ENCODE peak calls at places on chromosomes 16 and 17, in six cellular contexts. E, B, K, U, I and M are unnamed samples.

GRCh38 chr16:52621651-52622050 is 74.7 kb upstream of the TOX3 start:
- DNase-seq in B (no peak), E (no peak), K (no peak), U (no peak), I (no peak), M (no peak)

GRCh38 chr16:82192665-82193064 is 22.6 kb upstream of the MPHOSPH6 start:
- DNase-seq in K (no peak), E (no peak), U (no peak), B (no peak), I (no peak), M (no peak)

GRCh38 chr16:4370570-4371480 is 823 bp upstream of the VASN start:
- DNase-seq in K (peak; percentile 53), E (no peak), U (no peak), I (no peak), B (no peak), M (no peak)

GRCh38 chr16:621526-622105 is 9.2 kb upstream of the WFIKKN1 start:
- DNase-seq in E (no peak), U (peak; percentile 39), B (no peak), K (no peak), I (no peak), M (no peak)

GRCh38 chr17:82734987-82735866 is at the start of gene FN3K:
- DNase-seq in I (peak; percentile 98), B (no peak), K (peak; percentile 53), E (peak; percentile 32), U (peak; percentile 80), M (peak; percentile 32)

GRCh38 chr17:82244413-82245140 is 15.7 kb downstream of the SLC16A3 start:
- DNase-seq in U (peak; percentile 68), I (peak; percentile 84), B (no peak), K (no peak), E (no peak), M (no peak)

GRCh38 chr17:13351046-13351445 is 250.7 kb downstream of the HS3ST3A1 start:
- DNase-seq in U (no peak), K (no peak), E (no peak), I (no peak), B (no peak), M (no peak)

GRCh38 chr16:85157813-85158701 is 45.8 kb upstream of the CIBAR2 start:
- DNase-seq in U (no peak), K (no peak), B (no peak), E (no peak), I (no peak), M (peak; percentile 56)

GRCh38 chr17:58300336-58300735 is 19.6 kb upstream of the MPO start:
- DNase-seq in B (no peak), E (no peak), U (no peak), K (peak; percentile 1), I (peak; percentile 19), M (no peak)

GRCh38 chr16:318628-319027 is 33.9 kb downstream of the AXIN1 start:
- DNase-seq in B (no peak), U (no peak), I (no peak), K (no peak), E (no peak), M (no peak)

GRCh38 chr16:47732806-47733150 is 271.6 kb downstream of the PHKB start:
- DNase-seq in I (no peak), B (no peak), U (no peak), K (no peak), E (no peak), M (no peak)

GRCh38 chr16:76535-77272 is 1.3 kb upstream of the MPG start:
- DNase-seq in E (no peak), I (no peak), K (peak; percentile 49), U (no peak), B (no peak), M (peak; percentile 10)

GRCh38 chr16:75202069-75202590 is 4.8 kb downstream of the CTRB2 start:
- DNase-seq in U (no peak), I (no peak), E (no peak), K (no peak), B (no peak), M (no peak)

GRCh38 chr16:30846649-30847402 is 47.1 kb downstream of the BCL7C start:
- DNase-seq in E (no peak), U (no peak), K (no peak), B (no peak), I (peak; percentile 76), M (no peak)

GRCh38 chr16:65421596-65421995 is 299.7 kb upstream of the CDH11 start:
- DNase-seq in U (no peak), I (no peak), K (no peak), B (no peak), E (no peak), M (no peak)

GRCh38 chr17:50824429-50824828 is 11.0 kb upstream of the WFIKKN2 start:
- DNase-seq in I (no peak), U (no peak), E (no peak), K (no peak), B (no peak), M (no peak)

GRCh38 chr17:2025220-2025621 is at the start of gene RTN4RL1:
- DNase-seq in E (peak; percentile 70), U (peak; percentile 77), B (no peak), K (peak; percentile 74), I (peak; percentile 77), M (peak; percentile 14)

GRCh38 chr16:81172769-81173658 is 65.5 kb upstream of the BCO1 start:
- DNase-seq in E (no peak), U (no peak), I (no peak), B (no peak), K (no peak), M (no peak)

GRCh38 chr17:40097931-40098845 is 2.2 kb downstream of the NR1D1 start:
- DNase-seq in U (no peak), B (no peak), I (no peak), E (no peak), K (peak; percentile 86), M (no peak)

GRCh38 chr16:69523571-69523970 is 42.2 kb upstream of the NFAT5 start:
- DNase-seq in I (no peak), U (no peak), B (no peak), K (no peak), E (no peak), M (no peak)

GRCh38 chr16:27718767-27719445 is 169.0 kb downstream of the KATNIP start:
- DNase-seq in I (no peak), B (no peak), K (no peak), E (no peak), U (peak; percentile 85), M (no peak)

GRCh38 chr17:61412860-61413653 is 13.4 kb downstream of the TBX2 start:
- DNase-seq in E (no peak), B (no peak), I (no peak), U (no peak), K (no peak), M (peak; percentile 73)

GRCh38 chr17:22517716-22518115 is 825.4 kb downstream of the KCNJ18 start:
- DNase-seq in B (no peak), E (no peak), U (no peak), K (no peak), I (no peak), M (no peak)

GRCh38 chr17:38861399-38861843 is 7.9 kb upstream of the RPL23 start:
- DNase-seq in B (no peak), I (no peak), K (no peak), U (no peak), E (no peak), M (no peak)

GRCh38 chr17:51607512-51607911 is 347.2 kb downstream of the UTP18 start:
- DNase-seq in I (no peak), B (no peak), E (no peak), K (no peak), U (no peak), M (no peak)

GRCh38 chr17:20914658-20915057 is 128.2 kb downstream of the USP22 start:
- DNase-seq in U (no peak), B (no peak), K (no peak), I (no peak), E (no peak), M (no peak)

GRCh38 chr16:9970796-9971195 is 211.4 kb downstream of the GRIN2A start:
- DNase-seq in K (no peak), E (no peak), U (no peak), B (no peak), I (no peak), M (no peak)

GRCh38 chr16:528111-529011 is 849 bp downstream of the CAPN15 start:
- DNase-seq in K (no peak), E (peak; percentile 18), U (no peak), B (no peak), I (no peak), M (no peak)

GRCh38 chr17:6623941-6624340 is 16.6 kb downstream of the KIAA0753 start:
- DNase-seq in K (no peak), I (no peak), E (no peak), B (no peak), U (no peak), M (no peak)

GRCh38 chr16:82182237-82183003 is 12.4 kb upstream of the MPHOSPH6 start:
- DNase-seq in U (no peak), E (no peak), B (no peak), I (no peak), K (no peak), M (no peak)

GRCh38 chr17:31496601-31497000 is 105.1 kb downstream of the RAB11FIP4 start:
- DNase-seq in U (no peak), E (no peak), I (no peak), K (no peak), B (no peak), M (no peak)

GRCh38 chr17:2899911-2900310 is 103.7 kb downstream of the RAP1GAP2 start:
- DNase-seq in U (peak; percentile 34), K (no peak), B (no peak), E (no peak), I (no peak), M (peak; percentile 62)

GRCh38 chr17:78558181-78558850 is 18.9 kb downstream of the DNAH17 start:
- DNase-seq in U (no peak), E (no peak), K (no peak), I (no peak), B (no peak), M (no peak)

GRCh38 chr16:85861095-85861825 is 37.7 kb upstream of the IRF8 start:
- DNase-seq in U (no peak), B (no peak), E (no peak), K (no peak), I (no peak), M (no peak)

GRCh38 chr16:64452446-64452845 is 669.4 kb downstream of the CDH11 start:
- DNase-seq in K (no peak), B (no peak), I (no peak), E (no peak), U (no peak), M (no peak)

GRCh38 chr17:77581480-77581879 is 377.0 kb upstream of the TNRC6C start:
- DNase-seq in K (no peak), I (no peak), U (no peak), B (no peak), E (no peak), M (no peak)

GRCh38 chr17:52136173-52136572 is 22.3 kb downstream of the CA10 start:
- DNase-seq in E (no peak), B (no peak), K (no peak), I (peak; percentile 62), U (no peak), M (no peak)